ENCODE peak calls at places on chromosomes 2 and 18, in six cellular contexts. T, W, O, F, E and N are unnamed samples.

GRCh38 chr2:183010112-183010511 is 28.1 kb downstream of the NCKAP1 start:
- DNase-seq in E (no peak), F (peak), O (no peak), T (no peak), W (no peak), N (no peak)

GRCh38 chr2:21251216-21251971 is 127.6 kb downstream of the TDRD15 start:
- DNase-seq in F (no peak), T (no peak), W (no peak), O (no peak), E (no peak), N (no peak)

GRCh38 chr2:63059434-63060078 is 8.9 kb downstream of the OTX1 start:
- DNase-seq in O (peak), F (no peak), E (no peak), W (peak), T (no peak), N (no peak)

GRCh38 chr2:127404466-127405251 is 13.6 kb upstream of the PROC start:
- DNase-seq in O (no peak), W (no peak), F (no peak), T (no peak), E (no peak), N (no peak)

GRCh38 chr2:200308001-200308400 is 1.5 kb downstream of the SPATS2L start:
- DNase-seq in O (no peak), W (no peak), E (no peak), T (no peak), F (no peak), N (no peak)

GRCh38 chr2:113240150-113240914 is 38.4 kb downstream of the PAX8 start:
- DNase-seq in F (peak), T (peak), W (peak), E (peak), O (peak), N (peak)

GRCh38 chr2:16169381-16169960 is 229.1 kb downstream of the MYCN start:
- DNase-seq in O (no peak), T (no peak), W (no peak), F (no peak), E (no peak), N (no peak)

GRCh38 chr18:9079863-9080528 is 22.5 kb upstream of the NDUFV2 start:
- DNase-seq in W (no peak), T (no peak), O (no peak), F (no peak), E (no peak), N (no peak)

GRCh38 chr18:62788111-62788510 is 72.8 kb downstream of the PHLPP1 start:
- DNase-seq in T (no peak), F (no peak), E (no peak), W (no peak), O (no peak), N (no peak)

GRCh38 chr2:119809329-119810038 is 49.8 kb downstream of the PTPN4 start:
- DNase-seq in E (no peak), F (peak), O (peak), T (no peak), W (no peak), N (no peak)

GRCh38 chr2:64516651-64517510 is 7.2 kb upstream of the AFTPH start:
- DNase-seq in E (no peak), F (no peak), T (no peak), W (no peak), O (no peak), N (no peak)

GRCh38 chr2:67716895-67717294 is 319.8 kb downstream of the ETAA1 start:
- DNase-seq in O (no peak), E (no peak), T (no peak), W (no peak), F (no peak), N (no peak)

DNA sequence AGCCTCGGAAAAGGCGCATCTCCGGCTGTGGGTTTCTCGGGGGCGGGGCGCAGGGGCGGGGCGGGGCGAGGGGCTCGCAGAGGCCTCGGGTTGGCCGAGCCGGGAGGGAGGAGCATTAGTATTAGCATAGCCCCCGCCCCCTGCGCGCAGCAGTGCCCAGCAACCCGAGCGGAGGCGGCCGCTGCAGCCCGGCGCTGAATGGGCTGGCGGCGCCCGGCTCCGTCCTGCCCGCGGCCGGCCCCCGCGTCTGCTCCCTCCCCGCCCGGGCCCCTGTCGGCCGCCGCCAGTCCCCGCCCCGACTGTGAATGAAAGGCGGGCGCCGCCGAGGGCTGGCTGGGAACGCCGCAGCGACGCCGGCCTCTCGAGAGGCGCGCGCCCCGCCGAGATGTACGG is at the start of gene EFR3B:
- DNase-seq in T (peak), O (peak), E (peak), W (peak), F (peak), N (peak)
- TF ChIP-seq POLR2A in T (peak), O (no peak), E (no peak), W (no peak), F (peak), N (no peak)

DNA sequence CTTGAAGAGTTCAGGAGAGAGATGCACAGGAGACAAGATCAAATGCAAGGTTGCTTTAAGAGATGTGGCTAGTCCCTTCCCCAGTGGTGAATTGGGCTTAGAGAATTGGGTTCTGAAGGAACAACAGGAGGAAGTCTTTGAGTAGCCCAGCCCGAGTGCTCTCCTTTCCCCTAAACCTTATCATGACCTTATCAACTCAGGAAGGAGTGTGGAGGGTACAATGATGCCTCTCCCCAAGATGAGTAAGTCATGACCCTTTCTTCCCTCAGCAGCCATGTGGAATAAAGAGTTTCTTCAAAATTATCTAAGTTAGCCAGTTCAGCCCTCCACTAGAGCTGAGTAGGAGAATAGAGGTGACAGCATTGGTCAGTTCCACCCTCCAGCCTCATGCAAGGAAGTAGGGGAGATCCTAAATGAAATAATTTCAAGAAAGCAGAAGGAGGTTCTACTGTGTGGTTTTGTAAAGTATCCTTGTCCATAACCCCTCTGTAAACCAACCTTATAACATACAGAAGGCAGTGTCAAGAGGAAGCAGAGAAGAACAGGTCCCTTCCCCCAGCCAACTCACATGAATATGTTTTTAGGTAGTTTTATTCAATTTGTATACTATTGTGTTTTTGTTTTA is 88.4 kb downstream of the ARHGAP15 start:
- DNase-seq in W (no peak), O (no peak), E (no peak), F (no peak), T (no peak), N (no peak)
- H3K27ac ChIP-seq in W (no peak), O (no peak), E (no peak), F (no peak), T (no peak), N (no peak)

DNA sequence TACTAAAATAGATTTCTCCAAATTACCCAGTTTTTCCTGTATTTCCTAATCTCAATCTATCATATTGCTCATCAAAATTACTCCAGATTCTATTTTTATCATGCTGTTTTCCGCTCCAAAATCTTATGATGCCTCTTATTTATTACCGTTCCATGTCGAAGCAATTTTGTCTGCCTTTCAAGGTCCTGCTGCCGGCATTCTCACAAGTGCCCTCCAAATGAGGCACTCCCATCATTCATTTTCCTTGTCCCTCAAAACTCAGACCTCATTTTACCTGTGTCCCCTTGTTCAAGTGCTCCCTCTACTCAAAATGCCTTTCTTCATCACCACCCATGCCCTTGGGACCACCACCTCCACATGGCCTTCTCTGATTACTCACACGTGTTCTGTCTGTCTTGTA is 13.1 kb downstream of the NEB start:
- DNase-seq in O (no peak), W (no peak), T (no peak), E (no peak), F (peak), N (no peak)
- TF ChIP-seq POLR2A in O (no peak), W (no peak), T (no peak), E (no peak), F (no peak), N (no peak)

GRCh38 chr18:76982038-76982437 is 150.5 kb downstream of the MBP start:
- DNase-seq in O (no peak), F (no peak), E (no peak), T (no peak), W (no peak), N (no peak)

GRCh38 chr18:76979906-76980305 is 152.7 kb downstream of the MBP start:
- DNase-seq in E (no peak), T (no peak), F (no peak), O (no peak), W (no peak), N (no peak)

GRCh38 chr18:76983184-76983583 is 149.4 kb downstream of the MBP start:
- DNase-seq in W (peak), O (peak), T (peak), F (peak), E (peak), N (peak)

GRCh38 chr18:76980663-76981387 is 151.8 kb downstream of the MBP start:
- DNase-seq in T (no peak), E (no peak), F (no peak), W (no peak), O (no peak), N (no peak)

DNA sequence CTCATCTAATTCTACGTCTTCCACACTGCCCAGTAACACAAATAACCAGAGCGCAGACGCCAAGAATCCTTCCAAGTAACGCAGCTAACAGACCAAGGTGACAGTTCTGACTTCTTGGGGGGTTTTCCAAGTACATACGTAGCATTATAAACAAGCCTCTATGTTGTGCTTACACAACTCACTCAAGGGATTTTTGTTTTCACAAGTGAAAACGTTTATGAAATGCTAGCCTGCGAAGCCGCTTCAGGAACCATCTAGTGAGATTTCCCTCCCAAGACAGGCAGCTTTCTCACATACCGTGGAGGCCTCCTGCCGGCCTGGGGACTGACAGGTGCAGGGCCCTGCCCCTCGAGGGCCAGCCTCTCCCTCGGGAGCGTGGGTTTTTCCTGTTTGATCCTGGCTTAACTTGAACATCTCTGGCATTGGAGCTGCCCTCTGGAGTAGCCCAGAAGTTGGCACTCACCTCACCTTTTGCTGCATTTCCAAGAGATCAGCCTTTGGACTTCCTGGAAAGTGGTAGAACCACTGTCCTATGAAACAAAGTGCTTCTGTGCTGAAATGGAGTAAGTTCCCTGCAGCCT is 151.1 kb downstream of the MBP start:
- DNase-seq in O (no peak), W (no peak), F (no peak), E (peak), T (no peak), N (peak)
- H3K27ac ChIP-seq in O (no peak), W (no peak), F (no peak), E (peak), T (no peak), N (no peak)

DNA sequence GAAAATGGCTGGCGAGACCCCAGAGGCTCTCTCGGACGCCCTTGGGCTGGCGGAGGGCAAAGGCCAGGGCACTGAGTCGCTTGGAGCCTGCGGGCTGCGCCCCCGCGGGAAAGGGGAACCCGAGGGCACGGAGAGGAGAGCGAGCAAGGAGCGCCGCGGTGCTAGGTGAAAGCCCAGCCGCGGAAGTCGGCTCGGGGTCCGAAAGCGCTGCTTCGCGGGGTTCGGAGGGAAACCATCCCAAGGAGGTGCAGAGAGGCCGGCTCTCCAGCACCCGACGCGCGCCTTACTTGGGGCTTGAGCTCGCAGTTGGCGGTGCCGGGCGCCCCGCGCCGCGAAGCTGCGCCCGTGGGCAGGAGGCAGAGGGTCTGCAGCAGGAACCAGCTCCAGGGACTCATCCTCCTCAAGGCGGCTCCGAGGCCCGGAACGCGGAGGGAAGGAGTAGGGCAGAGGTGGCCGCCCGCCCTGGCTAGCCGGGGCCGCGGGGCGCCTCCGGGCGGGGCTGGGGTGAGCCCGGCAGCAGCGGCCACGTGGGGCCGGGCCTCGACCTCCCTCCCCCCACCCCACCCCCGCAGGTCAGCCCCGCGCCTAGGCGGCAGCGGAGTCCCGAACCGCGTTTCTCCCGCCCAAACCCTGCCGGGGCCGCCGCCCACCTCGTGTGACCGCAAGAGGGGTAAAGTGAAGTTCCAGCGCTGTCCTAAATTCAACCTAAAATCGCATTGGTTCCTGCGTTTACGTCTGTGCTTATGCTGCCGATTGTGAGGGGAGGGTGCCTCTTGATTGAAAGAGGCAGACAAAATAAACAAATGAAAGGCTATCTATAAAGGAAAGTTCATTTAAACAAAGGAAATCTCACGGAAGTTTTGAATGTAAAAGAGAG is at the start of gene TRABD2A:
- DNase-seq in T (no peak), O (no peak), W (no peak), E (peak), F (no peak), N (peak)
- TF ChIP-seq POLR2A in T (no peak), O (no peak), W (no peak), E (no peak), F (no peak), N (no peak)

GRCh38 chr2:98473995-98474780 is 29.5 kb downstream of the INPP4A start:
- DNase-seq in F (no peak), W (no peak), O (peak), T (no peak), E (peak), N (no peak)

GRCh38 chr2:98472961-98473746 is 28.5 kb downstream of the INPP4A start:
- DNase-seq in T (no peak), O (peak), W (no peak), F (no peak), E (no peak), N (no peak)

GRCh38 chr2:98476192-98476868 is 31.7 kb downstream of the INPP4A start:
- DNase-seq in F (no peak), W (peak), O (peak), E (no peak), T (no peak), N (no peak)

GRCh38 chr2:98477036-98477435 is 32.4 kb downstream of the INPP4A start:
- DNase-seq in T (no peak), F (no peak), E (no peak), W (no peak), O (peak), N (no peak)

DNA sequence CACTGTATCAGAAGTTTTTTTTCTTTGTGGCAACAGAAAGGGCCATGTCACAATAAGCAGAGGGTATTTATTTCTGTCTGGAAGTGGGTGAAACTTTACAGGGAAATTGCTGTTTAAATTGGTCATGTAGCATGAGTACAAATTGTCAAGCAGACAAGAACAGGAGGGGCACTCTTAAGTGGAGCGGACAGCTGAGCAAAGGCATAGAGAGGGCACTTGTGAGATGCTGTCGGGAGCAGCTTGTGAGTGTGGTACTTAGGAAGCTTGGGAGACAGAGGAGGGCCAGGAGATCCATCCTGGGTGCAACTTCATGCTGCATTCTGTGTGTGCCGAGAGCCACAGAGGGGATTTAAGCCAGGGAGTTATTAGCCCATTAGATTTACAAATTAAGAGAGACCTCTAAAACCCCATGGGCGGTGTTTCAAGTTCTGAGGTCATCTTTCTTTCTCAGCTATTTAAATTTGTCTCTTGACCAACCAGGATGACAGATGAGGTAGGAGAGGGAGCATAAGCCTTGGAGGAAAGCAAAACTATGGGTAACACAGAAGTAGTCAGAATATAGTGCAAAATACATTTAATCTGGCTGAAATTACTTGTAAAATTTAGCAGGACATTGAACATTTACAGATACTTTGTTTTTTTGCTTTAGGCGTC is 30.4 kb downstream of the INPP4A start:
- DNase-seq in E (no peak), W (no peak), T (no peak), F (no peak), O (peak), N (no peak)
- H3K27ac ChIP-seq in E (no peak), W (no peak), T (no peak), F (no peak), O (no peak), N (no peak)

GRCh38 chr2:47323009-47323821 is 79.7 kb upstream of the MSH2 start:
- DNase-seq in W (peak), O (peak), E (peak), T (peak), F (peak), N (peak)
- TF ChIP-seq POLR2A in W (peak), O (no peak), E (no peak), T (no peak), F (peak), N (no peak)

GRCh38 chr2:189163889-189164288 is 15.7 kb downstream of the COL5A2 start:
- DNase-seq in E (no peak), T (no peak), W (no peak), F (no peak), O (no peak), N (no peak)

GRCh38 chr2:189168876-189169499 is 10.6 kb downstream of the COL5A2 start:
- DNase-seq in E (no peak), O (no peak), F (no peak), W (no peak), T (no peak), N (no peak)

GRCh38 chr2:189162566-189162965 is 17.0 kb downstream of the COL5A2 start:
- DNase-seq in F (no peak), O (no peak), T (no peak), W (no peak), E (no peak), N (no peak)

GRCh38 chr2:189164732-189165131 is 14.8 kb downstream of the COL5A2 start:
- DNase-seq in E (no peak), W (no peak), T (no peak), F (no peak), O (peak), N (no peak)

GRCh38 chr2:189165656-189166380 is 13.7 kb downstream of the COL5A2 start:
- DNase-seq in O (no peak), T (no peak), F (no peak), E (no peak), W (no peak), N (no peak)
- H3K27ac ChIP-seq in O (peak), T (peak), F (no peak), E (no peak), W (no peak), N (no peak)

GRCh38 chr2:148903294-148903693 is 28.3 kb downstream of the KIF5C start:
- DNase-seq in F (no peak), O (no peak), W (no peak), T (no peak), E (no peak), N (no peak)
- TF ChIP-seq POLR2A in F (no peak), O (no peak), W (no peak), T (no peak), E (no peak), N (no peak)